ENCODE peak calls at places on chromosomes 7 and 10, in six cellular contexts. V, E, I, C, Z and R are unnamed samples.

GRCh38 chr10:27150261-27150660 is 3.9 kb downstream of the YME1L1 start:
- DNase-seq in C (no peak), E (no peak), Z (peak), I (no peak), V (no peak), R (no peak)

GRCh38 chr10:76282122-76283030 is 851.0 kb downstream of the LRMDA start:
- DNase-seq in C (no peak), V (no peak), Z (no peak), I (peak), E (peak), R (no peak)

GRCh38 chr7:152424348-152425108 is 11.3 kb downstream of the KMT2C start:
- DNase-seq in I (peak), Z (no peak), C (no peak), E (peak), V (no peak), R (no peak)

GRCh38 chr7:117780832-117781231 is 92.4 kb downstream of the CTTNBP2 start:
- DNase-seq in I (peak), E (peak), Z (no peak), V (no peak), C (no peak), R (no peak)

GRCh38 chr7:158931899-158932298 is 75.5 kb downstream of the DYNC2I1 start:
- DNase-seq in V (no peak), Z (no peak), I (no peak), C (no peak), E (no peak), R (no peak)

GRCh38 chr7:92159-92767 is 100.1 kb upstream of the FAM20C start:
- DNase-seq in V (peak), C (no peak), E (no peak), Z (no peak), I (no peak), R (peak)

GRCh38 chr10:91582063-91582673 is 50.7 kb downstream of the PPP1R3C start:
- DNase-seq in V (no peak), E (no peak), Z (no peak), I (no peak), C (no peak), R (no peak)

GRCh38 chr7:128794020-128794419 is 2.3 kb downstream of the CCDC136 start:
- DNase-seq in Z (no peak), V (no peak), I (no peak), C (no peak), E (no peak), R (peak)

GRCh38 chr10:62640386-62640785 is 164.1 kb upstream of the ADO start:
- DNase-seq in E (no peak), C (no peak), I (peak), V (no peak), Z (no peak), R (no peak)

GRCh38 chr10:66215005-66215404 is 710.8 kb upstream of the LRRTM3 start:
- DNase-seq in I (peak), V (no peak), Z (no peak), E (no peak), C (no peak), R (peak)

GRCh38 chr7:43647314-43647691 is 64.4 kb downstream of the STK17A start:
- DNase-seq in I (peak), C (peak), Z (no peak), E (peak), V (peak), R (peak)

GRCh38 chr10:132972149-132972985 is 30.0 kb upstream of the CFAP46 start:
- DNase-seq in V (no peak), E (no peak), C (no peak), Z (no peak), I (no peak), R (no peak)

GRCh38 chr10:67004690-67005089 is 78.9 kb downstream of the LRRTM3 start:
- DNase-seq in I (no peak), V (no peak), C (no peak), E (no peak), Z (no peak), R (no peak)

GRCh38 chr7:150585199-150585598 is 18.0 kb downstream of the GIMAP4 start:
- DNase-seq in C (no peak), I (no peak), E (no peak), Z (no peak), V (no peak), R (no peak)

DNA sequence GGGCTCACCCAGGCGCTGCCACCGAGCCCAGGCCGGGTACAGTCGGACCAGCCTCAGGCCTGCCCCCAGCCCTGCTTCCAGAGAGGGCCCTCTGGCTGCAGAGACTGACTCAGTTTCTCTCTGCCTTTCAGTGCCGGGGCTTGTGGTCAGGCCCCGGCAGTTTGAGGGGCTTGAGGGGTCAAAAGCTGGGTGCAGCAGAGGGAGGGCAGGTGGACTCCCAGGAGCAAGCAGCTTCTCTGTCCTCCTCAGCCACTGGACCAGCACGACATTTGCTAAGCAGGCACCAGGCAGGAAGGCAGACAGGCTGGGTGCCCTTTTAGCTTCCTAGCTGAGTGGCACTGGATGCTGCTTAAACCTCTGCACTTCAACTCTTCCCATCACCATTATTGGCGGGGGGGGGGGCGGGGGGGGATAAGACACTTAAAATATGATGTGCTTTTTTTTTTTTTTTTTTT is 168.5 kb downstream of the NEURL1 start:
- DNase-seq in C (no peak), E (no peak), I (no peak), V (no peak), Z (no peak), R (no peak)
- H4K8ac ChIP-seq in C (no peak), E (peak), I (peak), V (no peak), Z (peak), R (no peak)

GRCh38 chr7:4024133-4024532 is 658.0 kb upstream of the FOXK1 start:
- DNase-seq in V (no peak), Z (no peak), E (no peak), C (no peak), I (no peak), R (no peak)

GRCh38 chr7:4025211-4025610 is 656.9 kb upstream of the FOXK1 start:
- DNase-seq in E (no peak), C (no peak), V (no peak), I (no peak), Z (no peak), R (no peak)

GRCh38 chr7:4026941-4027340 is 655.2 kb upstream of the FOXK1 start:
- DNase-seq in E (no peak), Z (no peak), I (no peak), V (no peak), C (no peak), R (no peak)

GRCh38 chr7:4028221-4028620 is 653.9 kb upstream of the FOXK1 start:
- DNase-seq in V (no peak), E (no peak), I (no peak), C (no peak), Z (no peak), R (no peak)

DNA sequence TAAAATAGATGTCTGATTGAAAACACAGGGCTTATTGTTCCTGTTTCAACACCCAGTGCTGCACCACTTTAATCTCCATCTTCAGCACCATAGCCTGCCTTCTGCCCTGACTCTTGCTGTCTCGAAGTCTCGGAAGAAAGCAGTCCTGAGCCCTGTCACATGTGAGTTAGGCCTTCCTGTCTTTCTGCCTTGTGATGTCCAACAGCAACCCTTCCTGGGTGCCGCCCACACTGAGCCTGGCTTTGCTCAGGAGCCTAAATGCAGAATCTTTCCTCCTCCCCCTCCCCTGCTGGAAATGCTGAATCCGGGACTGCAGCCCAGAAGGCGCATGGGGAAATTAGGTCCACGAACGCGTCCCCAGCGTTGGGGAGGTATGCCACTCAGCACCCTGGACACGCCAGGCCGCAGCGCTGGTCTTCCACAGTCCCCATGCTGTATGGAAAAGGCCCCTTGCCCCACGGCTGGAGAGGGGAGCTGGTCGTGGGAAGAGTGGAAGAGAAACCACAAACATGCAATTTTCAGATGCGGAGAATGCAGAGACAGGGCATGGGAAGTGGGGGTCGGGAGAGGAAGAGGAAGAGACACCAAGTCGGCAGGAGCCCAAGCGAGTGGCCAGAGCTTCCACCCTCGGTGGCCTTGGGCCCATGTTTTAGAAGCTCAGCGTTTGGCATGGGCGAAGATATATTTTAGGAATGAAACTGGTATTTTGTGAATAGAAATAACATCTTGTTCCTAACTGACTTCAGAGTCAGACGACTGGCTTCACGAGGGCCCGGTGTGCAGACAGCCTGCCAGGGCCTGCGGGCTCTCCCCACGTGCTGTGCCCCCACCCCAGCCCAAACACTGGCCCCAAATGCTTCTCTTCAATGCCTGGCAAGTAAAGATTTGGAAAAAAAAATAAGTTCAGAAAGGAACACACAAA is 656.1 kb upstream of the FOXK1 start:
- DNase-seq in E (no peak), V (no peak), I (no peak), C (no peak), Z (no peak), R (no peak)
- H4K8ac ChIP-seq in E (peak), V (no peak), I (no peak), C (no peak), Z (peak), R (no peak)

DNA sequence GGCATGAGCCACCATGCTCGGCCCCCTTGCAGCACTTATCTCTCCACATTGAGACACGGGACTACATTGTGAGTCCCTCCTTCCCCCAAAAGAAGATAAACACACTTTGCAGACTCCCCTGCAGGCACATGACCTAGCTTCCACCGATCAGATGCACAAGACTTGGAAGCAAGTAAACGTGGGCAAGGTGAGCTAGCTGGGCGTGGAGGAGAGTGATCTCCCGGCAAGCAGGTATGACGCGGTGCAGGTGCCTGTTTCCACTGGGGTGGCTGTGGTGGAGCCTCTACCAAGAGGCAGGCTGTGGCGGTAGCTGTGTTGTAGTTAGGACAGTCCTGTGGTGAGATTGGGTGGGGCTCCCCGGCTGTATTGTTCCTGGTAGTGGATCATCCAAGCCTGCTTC is 7.7 kb upstream of the COMTD1 start:
- DNase-seq in C (no peak), V (no peak), E (no peak), Z (no peak), I (no peak), R (no peak)
- H4K8ac ChIP-seq in C (no peak), V (no peak), E (no peak), Z (no peak), I (no peak), R (no peak)

GRCh38 chr7:143408247-143408685 is 390 bp downstream of the EPHA1 start:
- DNase-seq in E (no peak), V (no peak), I (no peak), Z (no peak), C (no peak), R (no peak)
- H4K8ac ChIP-seq in E (peak), V (no peak), I (no peak), Z (peak), C (no peak), R (no peak)

GRCh38 chr10:4766449-4766848 is 59.6 kb upstream of the AKR1E2 start:
- DNase-seq in Z (no peak), V (no peak), C (no peak), I (peak), E (peak), R (no peak)
- H4K8ac ChIP-seq in Z (peak), V (no peak), C (no peak), I (peak), E (no peak), R (no peak)

GRCh38 chr7:47328392-47329319 is 253.3 kb downstream of the TNS3 start:
- DNase-seq in I (no peak), C (no peak), E (peak), V (no peak), Z (no peak), R (peak)
- H4K8ac ChIP-seq in I (peak), C (no peak), E (peak), V (peak), Z (peak), R (no peak)

GRCh38 chr7:135245826-135246825 is 12.5 kb downstream of the STRA8 start:
- DNase-seq in V (no peak), C (peak), Z (no peak), I (no peak), E (no peak), R (no peak)

GRCh38 chr7:135249901-135250300 is 16.3 kb downstream of the STRA8 start:
- DNase-seq in V (no peak), Z (no peak), I (no peak), E (no peak), C (peak), R (no peak)

GRCh38 chr7:135245226-135245625 is 11.6 kb downstream of the STRA8 start:
- DNase-seq in E (no peak), C (no peak), I (no peak), Z (no peak), V (no peak), R (no peak)

GRCh38 chr7:135248546-135248945 is 14.9 kb downstream of the STRA8 start:
- DNase-seq in Z (peak), V (no peak), C (peak), I (no peak), E (no peak), R (no peak)

DNA sequence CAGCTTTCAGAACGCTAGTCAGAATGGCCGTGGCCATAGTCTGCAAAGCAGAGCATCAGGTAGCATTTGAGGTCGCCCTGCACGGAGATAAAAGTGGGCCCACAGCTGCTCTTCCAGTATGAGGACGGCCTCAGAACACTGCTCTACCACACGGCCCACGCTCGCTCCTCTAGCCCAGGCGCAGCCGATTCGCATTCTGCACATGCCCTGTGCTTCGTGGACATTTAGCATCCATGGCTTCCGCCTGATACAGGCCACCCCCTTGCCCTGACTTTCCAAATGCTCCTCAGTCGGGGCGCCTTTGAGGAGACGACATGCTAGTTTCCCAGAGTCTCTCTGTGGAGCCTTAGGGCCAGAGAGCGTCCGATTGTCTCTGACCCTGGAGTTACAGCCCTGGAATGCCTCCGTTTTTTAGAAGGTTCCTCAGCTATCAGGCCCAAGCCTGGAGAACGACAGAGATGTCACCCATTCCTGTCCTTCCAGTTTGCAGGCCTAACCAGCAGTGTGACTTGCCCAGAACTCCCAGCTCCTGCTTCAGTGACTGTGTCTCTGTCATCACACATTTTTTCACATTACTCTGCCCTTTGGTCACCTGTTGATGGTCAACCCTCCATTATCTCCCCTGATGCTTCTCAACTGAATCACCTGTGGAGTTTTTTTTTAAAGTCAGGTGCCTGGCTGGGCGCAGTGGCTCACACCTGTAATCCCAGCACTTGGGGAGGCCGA is 14.3 kb downstream of the STRA8 start:
- DNase-seq in V (no peak), I (no peak), Z (peak), C (peak), E (no peak), R (no peak)
- H4K8ac ChIP-seq in V (no peak), I (no peak), Z (no peak), C (no peak), E (no peak), R (no peak)